ENCODE peak calls at places on chromosomes 16 and 17, in five cellular contexts. Q, J, X, W and H are unnamed samples.
A peak's percentile ranks its signal among the peaks of the same experiment; 100 is the strongest.

GRCh38 chr16:19382887-19383816 is 34.5 kb upstream of the TMC5 start:
- DNase-seq in Q (no peak), J (no peak), W (peak; percentile 12), X (peak; percentile 34), H (no peak)

GRCh38 chr16:20938426-20938825 is 37.9 kb downstream of the LYRM1 start:
- DNase-seq in J (no peak), W (no peak), X (no peak), Q (no peak), H (no peak)

GRCh38 chr16:60304078-60304477 is 1570.0 kb upstream of the GOT2 start:
- DNase-seq in W (no peak), Q (no peak), X (no peak), J (no peak), H (no peak)

GRCh38 chr16:68075980-68076379 is 9.2 kb upstream of the NFATC3 start:
- DNase-seq in Q (no peak), X (no peak), J (no peak), W (no peak), H (no peak)

GRCh38 chr16:30144017-30144416 is 21.0 kb upstream of the MAPK3 start:
- DNase-seq in X (no peak), Q (no peak), W (no peak), J (no peak), H (no peak)

GRCh38 chr17:39738568-39738901 is 797 bp downstream of the GRB7 start:
- DNase-seq in Q (peak; percentile 43), X (no peak), J (peak; percentile 64), W (no peak), H (no peak)

GRCh38 chr17:33854596-33854995 is 400.5 kb upstream of the CCL2 start:
- DNase-seq in X (no peak), W (no peak), Q (no peak), J (no peak), H (no peak)

GRCh38 chr16:29974291-29975133 is 844 bp downstream of the TAOK2 start:
- DNase-seq in X (peak; percentile 39), Q (no peak), W (peak; percentile 30), J (no peak), H (peak; percentile 89)

GRCh38 chr16:81583893-81584705 is 139.5 kb downstream of the CMIP start:
- DNase-seq in Q (no peak), J (no peak), X (no peak), W (no peak), H (no peak)

GRCh38 chr16:2027024-2028010 is 615 bp downstream of the NHERF2 start:
- DNase-seq in X (peak; percentile 56), Q (no peak), J (no peak), W (no peak), H (no peak)

GRCh38 chr17:31054761-31055160 is 40.0 kb upstream of the NF1 start:
- DNase-seq in X (no peak), Q (no peak), J (no peak), W (no peak), H (no peak)

GRCh38 chr16:53761967-53762726 is 58.2 kb downstream of the FTO start:
- DNase-seq in W (no peak), J (no peak), Q (no peak), X (no peak), H (no peak)

GRCh38 chr17:2195729-2196128 is 107.9 kb downstream of the SMG6 start:
- DNase-seq in J (no peak), X (no peak), Q (no peak), W (no peak), H (no peak)

GRCh38 chr16:63337264-63337663 is 1301.0 kb upstream of the CDH8 start:
- DNase-seq in Q (no peak), W (no peak), X (no peak), J (no peak), H (no peak)

GRCh38 chr17:7445011-7445927 is at the start of gene CHRNB1:
- DNase-seq in Q (no peak), W (peak; percentile 93), J (no peak), X (peak; percentile 88), H (no peak)

GRCh38 chr17:7336240-7337175 is at the start of gene ACAP1:
- DNase-seq in J (peak; percentile 84), X (no peak), Q (peak; percentile 77), W (no peak), H (no peak)

GRCh38 chr17:10233157-10233556 is 34.8 kb upstream of the GAS7 start:
- DNase-seq in X (no peak), W (no peak), Q (no peak), J (no peak), H (no peak)

GRCh38 chr17:2511138-2511461 is 588 bp downstream of the METTL16 start:
- DNase-seq in X (no peak), J (no peak), Q (no peak), W (no peak), H (no peak)

GRCh38 chr17:67833134-67833533 is 7.8 kb downstream of the BPTF start:
- DNase-seq in Q (no peak), J (no peak), X (no peak), W (no peak), H (no peak)

GRCh38 chr17:67519801-67520251 is 142.7 kb downstream of the PITPNC1 start:
- DNase-seq in W (no peak), X (no peak), Q (no peak), J (no peak), H (no peak)

GRCh38 chr16:68848786-68849185 is 5.5 kb downstream of the TANGO6 start:
- DNase-seq in W (no peak), J (no peak), Q (no peak), X (no peak), H (no peak)

GRCh38 chr17:74935585-74936469 is at the start of gene OTOP3:
- DNase-seq in X (peak; percentile 95), Q (no peak), W (no peak), J (no peak), H (no peak)

GRCh38 chr16:8594149-8594666 is 3.9 kb upstream of the TMEM114 start:
- DNase-seq in Q (no peak), W (no peak), J (no peak), X (no peak), H (no peak)

GRCh38 chr17:82296511-82297279 is 20.7 kb downstream of the CD7 start:
- DNase-seq in W (no peak), J (no peak), Q (no peak), X (peak; percentile 25), H (no peak)

GRCh38 chr17:83064021-83064731 is 15.2 kb upstream of the METRNL start:
- DNase-seq in X (no peak), J (no peak), W (no peak), Q (no peak), H (peak; percentile 71)

GRCh38 chr16:1781758-1782407 is 488 bp downstream of the SPSB3 start:
- DNase-seq in X (no peak), W (peak; percentile 37), Q (peak; percentile 30), J (peak; percentile 19), H (no peak)